ENCODE peak calls at places on chromosome 9, in six cellular contexts. One of them, this sample, is unnamed. For H3K27me3 and H3K36me3, the result is how much of the 10 kb centered on the place peaks cover.

GRCh38 chr9:32524558-32525461 is 1.2 kb downstream of the RIGI start:
- DNase-seq in brain microvascular endothelial cell: peak
- DNase-seq in BE2C: no peak
- DNase-seq in breast epithelium: no peak
- DNase-seq in astrocyte: peak
- DNase-seq in PC-9: peak
- DNase-seq in this sample: no peak

GRCh38 chr9:6498982-6499381 is 86.0 kb downstream of the UHRF2 start:
- DNase-seq in brain microvascular endothelial cell: peak
- DNase-seq in BE2C: no peak
- DNase-seq in breast epithelium: no peak
- DNase-seq in PC-9: no peak
- DNase-seq in astrocyte: peak
- DNase-seq in this sample: no peak

GRCh38 chr9:99296375-99296951 is 74.4 kb downstream of the SEC61B start:
- DNase-seq in breast epithelium: no peak
- DNase-seq in brain microvascular endothelial cell: no peak
- DNase-seq in BE2C: peak
- DNase-seq in PC-9: no peak
- DNase-seq in astrocyte: no peak
- DNase-seq in this sample: peak

GRCh38 chr9:87622936-87623335 is 103.0 kb upstream of the CTSL start:
- DNase-seq in astrocyte: no peak
- DNase-seq in PC-9: no peak
- DNase-seq in BE2C: no peak
- DNase-seq in brain microvascular endothelial cell: no peak
- DNase-seq in breast epithelium: no peak
- DNase-seq in this sample: no peak

GRCh38 chr9:85243921-85244320 is 497.8 kb downstream of the AGTPBP1 start:
- DNase-seq in brain microvascular endothelial cell: no peak
- DNase-seq in astrocyte: no peak
- DNase-seq in PC-9: no peak
- DNase-seq in BE2C: no peak
- DNase-seq in breast epithelium: no peak
- DNase-seq in this sample: no peak

GRCh38 chr9:89720721-89721660 is 116.2 kb downstream of the GADD45G start:
- DNase-seq in astrocyte: no peak
- DNase-seq in BE2C: no peak
- DNase-seq in breast epithelium: no peak
- DNase-seq in PC-9: no peak
- DNase-seq in brain microvascular endothelial cell: no peak
- DNase-seq in this sample: no peak

GRCh38 chr9:82924243-82924605 is 138.7 kb downstream of the RASEF start:
- DNase-seq in brain microvascular endothelial cell: no peak
- DNase-seq in breast epithelium: no peak
- DNase-seq in PC-9: no peak
- DNase-seq in BE2C: no peak
- DNase-seq in astrocyte: no peak
- DNase-seq in this sample: no peak

GRCh38 chr9:131111854-131112311 is 13.5 kb upstream of the NUP214 start:
- DNase-seq in breast epithelium: no peak
- DNase-seq in brain microvascular endothelial cell: no peak
- DNase-seq in BE2C: no peak
- DNase-seq in astrocyte: no peak
- DNase-seq in PC-9: no peak
- DNase-seq in this sample: no peak

GRCh38 chr9:138010274-138010800 is 132.8 kb downstream of the CACNA1B start:
- DNase-seq in breast epithelium: no peak
- DNase-seq in BE2C: no peak
- DNase-seq in astrocyte: no peak
- DNase-seq in PC-9: no peak
- DNase-seq in brain microvascular endothelial cell: no peak
- DNase-seq in this sample: no peak

GRCh38 chr9:38318755-38319495 is 73.6 kb upstream of the ALDH1B1 start:
- DNase-seq in PC-9: no peak
- DNase-seq in BE2C: peak
- DNase-seq in astrocyte: no peak
- DNase-seq in breast epithelium: no peak
- DNase-seq in brain microvascular endothelial cell: peak
- DNase-seq in this sample: no peak

GRCh38 chr9:96217756-96218693 is 84.0 kb downstream of the HSD17B3 start:
- DNase-seq in breast epithelium: peak
- DNase-seq in PC-9: peak
- DNase-seq in BE2C: peak
- DNase-seq in brain microvascular endothelial cell: peak
- DNase-seq in astrocyte: peak
- DNase-seq in this sample: peak

GRCh38 chr9:95626885-95627558 is 110.3 kb upstream of the PTCH1 start:
- DNase-seq in brain microvascular endothelial cell: no peak
- DNase-seq in astrocyte: no peak
- DNase-seq in breast epithelium: no peak
- DNase-seq in PC-9: no peak
- DNase-seq in BE2C: no peak
- DNase-seq in this sample: no peak

GRCh38 chr9:107064378-107064777 is 201.4 kb downstream of the ZNF462 start:
- DNase-seq in BE2C: no peak
- DNase-seq in PC-9: no peak
- DNase-seq in brain microvascular endothelial cell: no peak
- DNase-seq in breast epithelium: no peak
- DNase-seq in astrocyte: no peak
- DNase-seq in this sample: no peak

GRCh38 chr9:82418334-82418733 is 429.8 kb downstream of the SPATA31D1 start:
- DNase-seq in PC-9: no peak
- DNase-seq in breast epithelium: no peak
- DNase-seq in astrocyte: peak
- DNase-seq in BE2C: no peak
- DNase-seq in brain microvascular endothelial cell: no peak
- DNase-seq in this sample: no peak

GRCh38 chr9:78121488-78121887 is 89.9 kb upstream of the GNAQ start:
- DNase-seq in astrocyte: no peak
- DNase-seq in PC-9: peak
- DNase-seq in BE2C: peak
- DNase-seq in breast epithelium: peak
- DNase-seq in brain microvascular endothelial cell: peak
- DNase-seq in this sample: peak

GRCh38 chr9:12884736-12885395 is 110.0 kb downstream of the LURAP1L start:
- DNase-seq in astrocyte: peak
- DNase-seq in PC-9: no peak
- DNase-seq in brain microvascular endothelial cell: peak
- DNase-seq in breast epithelium: no peak
- DNase-seq in BE2C: no peak
- DNase-seq in this sample: no peak

GRCh38 chr9:6382681-6383080 is 30.3 kb upstream of the UHRF2 start:
- DNase-seq in PC-9: no peak
- DNase-seq in BE2C: no peak
- DNase-seq in brain microvascular endothelial cell: no peak
- DNase-seq in breast epithelium: no peak
- DNase-seq in astrocyte: peak
- DNase-seq in this sample: no peak

GRCh38 chr9:89675403-89675771 is 70.6 kb downstream of the GADD45G start:
- DNase-seq in PC-9: no peak
- DNase-seq in astrocyte: no peak
- DNase-seq in BE2C: peak
- DNase-seq in brain microvascular endothelial cell: no peak
- DNase-seq in breast epithelium: no peak
- DNase-seq in this sample: peak

GRCh38 chr9:129875181-129875611 is 39.9 kb downstream of the USP20 start:
- DNase-seq in breast epithelium: no peak
- DNase-seq in PC-9: no peak
- DNase-seq in brain microvascular endothelial cell: no peak
- DNase-seq in astrocyte: no peak
- DNase-seq in BE2C: no peak
- DNase-seq in this sample: peak

GRCh38 chr9:91898451-91899433 is 51.3 kb downstream of the ROR2 start:
- DNase-seq in PC-9: no peak
- DNase-seq in breast epithelium: no peak
- DNase-seq in BE2C: peak
- DNase-seq in astrocyte: peak
- DNase-seq in brain microvascular endothelial cell: peak
- DNase-seq in this sample: peak

GRCh38 chr9:130530932-130531331 is 48.4 kb upstream of the FUBP3 start:
- DNase-seq in astrocyte: peak
- DNase-seq in breast epithelium: no peak
- DNase-seq in brain microvascular endothelial cell: no peak
- DNase-seq in BE2C: no peak
- DNase-seq in PC-9: peak
- DNase-seq in this sample: no peak

GRCh38 chr9:113417370-113417769 is 6.8 kb downstream of the C9orf43 start:
- DNase-seq in BE2C: no peak
- DNase-seq in brain microvascular endothelial cell: no peak
- DNase-seq in PC-9: no peak
- DNase-seq in astrocyte: no peak
- DNase-seq in breast epithelium: no peak
- DNase-seq in this sample: no peak

GRCh38 chr9:75903785-75904360 is 13.4 kb downstream of the PCSK5 start:
- DNase-seq in BE2C: no peak
- DNase-seq in breast epithelium: no peak
- DNase-seq in astrocyte: peak
- DNase-seq in brain microvascular endothelial cell: peak
- DNase-seq in PC-9: peak
- DNase-seq in this sample: no peak

DNA sequence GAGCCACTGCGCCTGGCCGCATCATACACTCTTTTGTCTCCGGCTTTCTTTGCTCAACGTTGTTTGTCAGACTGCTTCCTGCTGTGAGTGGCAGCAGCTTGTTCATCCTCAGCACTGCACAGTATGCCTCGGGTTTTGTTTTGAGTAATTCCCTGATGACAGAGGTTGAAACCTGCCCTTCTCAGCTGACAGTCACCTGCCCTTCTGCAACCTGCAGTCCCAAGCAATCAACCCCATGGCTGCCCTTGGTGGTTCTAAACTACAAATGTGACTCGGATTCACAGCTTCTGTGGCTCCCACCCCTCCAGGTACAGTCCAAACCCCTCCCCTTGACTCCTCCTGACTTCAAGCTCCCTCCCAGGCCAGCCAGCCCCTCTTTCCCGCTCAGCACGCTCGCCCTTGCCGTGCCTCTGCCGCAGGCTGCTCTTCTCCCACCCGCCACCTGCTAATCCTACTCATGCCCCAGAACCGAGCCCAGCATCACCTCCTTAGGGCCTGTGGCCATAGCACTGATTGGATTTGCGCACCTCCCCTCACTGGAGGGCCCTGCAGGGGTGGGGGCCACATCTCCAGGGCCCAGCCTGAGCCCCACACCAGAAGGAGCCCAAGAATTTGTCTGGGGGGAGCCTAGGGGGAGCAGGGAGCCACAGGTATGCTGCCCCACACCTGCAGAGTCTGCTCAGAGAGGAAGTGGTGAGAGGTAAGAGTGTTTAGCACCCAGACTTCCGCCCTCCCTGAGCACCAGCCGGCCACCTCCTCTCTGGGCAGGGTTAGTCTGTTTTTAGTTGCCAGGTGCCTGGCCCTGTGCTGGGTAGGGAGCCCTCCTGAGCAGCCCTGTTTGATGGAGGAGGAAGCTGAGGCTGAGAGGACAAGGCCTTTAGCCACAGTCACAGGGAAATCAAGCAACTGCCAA is 10.1 kb downstream of the EEIG1 start:
- DNase-seq in BE2C: peak
- DNase-seq in breast epithelium: no peak
- DNase-seq in astrocyte: no peak
- DNase-seq in brain microvascular endothelial cell: no peak
- DNase-seq in PC-9: no peak
- DNase-seq in this sample: peak
- H3K4me3 ChIP-seq in BE2C: no peak
- H3K4me3 ChIP-seq in breast epithelium: peak
- H3K4me3 ChIP-seq in astrocyte: no peak
- H3K4me3 ChIP-seq in brain microvascular endothelial cell: no peak
- H3K4me3 ChIP-seq in PC-9: no peak
- H3K4me3 ChIP-seq in this sample: no peak

DNA sequence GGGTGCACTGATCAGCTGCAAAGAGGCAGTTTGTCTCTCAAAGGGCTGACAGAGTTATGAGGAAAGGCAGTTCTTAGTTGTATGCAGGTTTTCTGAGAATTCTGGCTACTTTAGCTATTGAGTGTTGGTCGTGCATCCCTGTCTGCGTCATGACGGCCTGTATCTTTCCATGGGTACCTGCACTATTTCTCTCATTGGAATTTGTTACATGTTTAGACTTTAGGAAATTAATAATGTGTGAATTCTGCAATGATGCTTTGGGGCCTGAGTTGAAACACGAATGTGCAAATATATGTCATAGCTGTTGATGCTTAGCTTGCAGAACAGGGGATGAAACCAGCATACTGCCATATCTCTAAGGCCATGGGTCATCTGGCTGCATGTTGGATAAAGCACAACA is 18.1 kb downstream of the OR2S2 start:
- DNase-seq in breast epithelium: no peak
- DNase-seq in PC-9: no peak
- DNase-seq in BE2C: no peak
- DNase-seq in brain microvascular endothelial cell: no peak
- DNase-seq in astrocyte: no peak
- DNase-seq in this sample: no peak
- H3K27me3 ChIP-seq in breast epithelium: under half
- H3K27me3 ChIP-seq in PC-9: under half
- H3K27me3 ChIP-seq in BE2C: under half
- H3K27me3 ChIP-seq in brain microvascular endothelial cell: under half
- H3K27me3 ChIP-seq in astrocyte: under half
- H3K27me3 ChIP-seq in this sample: under half

DNA sequence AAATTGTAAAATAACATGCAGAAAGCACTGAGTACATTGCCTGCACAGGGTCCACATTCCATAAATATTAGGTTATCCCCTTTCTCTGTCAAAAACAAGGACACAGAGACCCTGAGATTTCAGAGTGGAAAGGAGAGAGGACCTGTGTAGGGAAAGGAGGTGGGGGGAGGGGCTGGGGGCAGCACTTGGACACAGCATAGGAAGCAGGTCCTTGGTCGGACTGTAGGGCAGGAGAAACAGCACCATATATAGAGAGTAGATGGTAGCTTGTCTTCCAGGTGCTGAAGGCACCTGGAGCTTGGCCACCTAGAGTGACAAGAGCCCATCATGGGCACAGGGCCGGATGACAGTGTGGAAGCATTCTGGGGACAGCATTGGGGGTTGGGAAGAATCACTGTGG is 2.4 kb downstream of the TPM2 start:
- DNase-seq in BE2C: no peak
- DNase-seq in PC-9: no peak
- DNase-seq in brain microvascular endothelial cell: no peak
- DNase-seq in breast epithelium: no peak
- DNase-seq in astrocyte: no peak
- DNase-seq in this sample: no peak
- H3K36me3 ChIP-seq in BE2C: under half
- H3K36me3 ChIP-seq in PC-9: under half
- H3K36me3 ChIP-seq in brain microvascular endothelial cell: half or more
- H3K36me3 ChIP-seq in breast epithelium: under half
- H3K36me3 ChIP-seq in astrocyte: half or more
- H3K36me3 ChIP-seq in this sample: under half

GRCh38 chr9:136646827-136647711 is 15.6 kb upstream of the EGFL7 start:
- DNase-seq in astrocyte: no peak
- DNase-seq in brain microvascular endothelial cell: no peak
- DNase-seq in PC-9: no peak
- DNase-seq in breast epithelium: no peak
- DNase-seq in BE2C: peak
- DNase-seq in this sample: no peak
- H3K4me3 ChIP-seq in astrocyte: no peak
- H3K4me3 ChIP-seq in brain microvascular endothelial cell: no peak
- H3K4me3 ChIP-seq in PC-9: no peak
- H3K4me3 ChIP-seq in breast epithelium: peak
- H3K4me3 ChIP-seq in BE2C: no peak
- H3K4me3 ChIP-seq in this sample: no peak